ENCODE peak calls at places on chromosome 2, in four cellular contexts. L is colonic mucosa; P is CD8-positive, alpha-beta memory T cell; Z is psoas muscle. S is an unnamed sample.

GRCh38 chr2:37645363-37645762 is 26.1 kb downstream of the CDC42EP3 start:
- DNase-seq in Z (no peak), P (peak), L (no peak), S (no peak)

GRCh38 chr2:38887902-38888554 is 1.6 kb upstream of the ARHGEF33 start:
- DNase-seq in L (no peak), P (no peak), Z (no peak), S (no peak)

GRCh38 chr2:70010222-70011111 is 49.0 kb upstream of the ASPRV1 start:
- DNase-seq in Z (no peak), L (peak), P (no peak), S (no peak)

GRCh38 chr2:25305809-25306208 is 35.9 kb downstream of the DNMT3A start:
- DNase-seq in L (no peak), Z (peak), P (no peak), S (peak)

GRCh38 chr2:88690591-88691338 is 708 bp upstream of the RPIA start:
- DNase-seq in P (peak), L (peak), Z (peak), S (no peak)

GRCh38 chr2:205965707-205966106 is 120.3 kb downstream of the INO80D start:
- DNase-seq in L (no peak), P (no peak), Z (no peak), S (no peak)

GRCh38 chr2:218626369-218626768 is 18.7 kb downstream of the PLCD4 start:
- DNase-seq in Z (no peak), L (no peak), P (no peak), S (no peak)

GRCh38 chr2:9354318-9354717 is 69.0 kb downstream of the ITGB1BP1 start:
- DNase-seq in P (no peak), L (no peak), Z (no peak), S (no peak)

GRCh38 chr2:186551323-186552050 is 38.4 kb upstream of the ITGAV start:
- DNase-seq in P (no peak), L (no peak), Z (no peak), S (no peak)

GRCh38 chr2:240687045-240687740 is 4.5 kb upstream of the AQP12A start:
- DNase-seq in P (no peak), L (no peak), Z (no peak), S (no peak)

GRCh38 chr2:109045505-109045904 is 56.5 kb upstream of the EDAR start:
- DNase-seq in Z (no peak), L (peak), P (no peak), S (no peak)

GRCh38 chr2:63537306-63537705 is 51.0 kb downstream of the WDPCP start:
- DNase-seq in P (no peak), Z (no peak), L (no peak), S (no peak)

GRCh38 chr2:17583166-17583565 is 42.7 kb downstream of the VSNL1 start:
- DNase-seq in L (no peak), Z (no peak), P (no peak), S (no peak)

GRCh38 chr2:73343992-73344391 is 41.6 kb upstream of the ALMS1 start:
- DNase-seq in L (no peak), P (no peak), Z (no peak), S (no peak)

GRCh38 chr2:144131042-144131441 is 388.9 kb downstream of the ZEB2 start:
- DNase-seq in Z (no peak), P (no peak), L (no peak), S (no peak)

GRCh38 chr2:118696786-118697465 is 150.5 kb downstream of the EN1 start:
- DNase-seq in P (no peak), Z (no peak), L (no peak), S (no peak)

GRCh38 chr2:224211821-224212220 is 172.7 kb upstream of the SERPINE2 start:
- DNase-seq in P (no peak), Z (no peak), L (no peak), S (no peak)

GRCh38 chr2:20604957-20605381 is 45.9 kb downstream of the HS1BP3 start:
- DNase-seq in P (peak), L (no peak), Z (peak), S (no peak)

GRCh38 chr2:73085691-73086090 is 14.2 kb upstream of the SFXN5 start:
- DNase-seq in L (peak), Z (peak), P (peak), S (peak)

GRCh38 chr2:42238644-42239288 is 69.6 kb downstream of the EML4 start:
- DNase-seq in L (peak), Z (no peak), P (peak), S (no peak)

GRCh38 chr2:144152817-144153271 is 367.1 kb downstream of the ZEB2 start:
- DNase-seq in P (no peak), Z (no peak), L (no peak), S (no peak)

GRCh38 chr2:240520143-240520973 is 37.4 kb downstream of the ANKMY1 start:
- DNase-seq in Z (no peak), L (no peak), P (no peak), S (no peak)

GRCh38 chr2:166179201-166179600 is 51.4 kb upstream of the SCN1A start:
- DNase-seq in L (no peak), Z (no peak), P (no peak), S (no peak)

GRCh38 chr2:181915096-181915495 is 23.6 kb downstream of the ITPRID2 start:
- DNase-seq in P (no peak), L (no peak), Z (no peak), S (no peak)

GRCh38 chr2:181911830-181912229 is 20.3 kb downstream of the ITPRID2 start:
- DNase-seq in P (no peak), L (no peak), Z (no peak), S (no peak)

GRCh38 chr2:181918188-181918587 is 26.7 kb downstream of the ITPRID2 start:
- DNase-seq in Z (no peak), P (no peak), L (no peak), S (no peak)

GRCh38 chr2:181916726-181917377 is 25.3 kb downstream of the ITPRID2 start:
- DNase-seq in Z (no peak), P (no peak), L (no peak), S (no peak)

GRCh38 chr2:181917378-181917735 is 25.8 kb downstream of the ITPRID2 start:
- DNase-seq in Z (no peak), L (no peak), P (no peak), S (no peak)
- H3K27ac ChIP-seq in Z (no peak), L (no peak), P (no peak), S (peak)

DNA sequence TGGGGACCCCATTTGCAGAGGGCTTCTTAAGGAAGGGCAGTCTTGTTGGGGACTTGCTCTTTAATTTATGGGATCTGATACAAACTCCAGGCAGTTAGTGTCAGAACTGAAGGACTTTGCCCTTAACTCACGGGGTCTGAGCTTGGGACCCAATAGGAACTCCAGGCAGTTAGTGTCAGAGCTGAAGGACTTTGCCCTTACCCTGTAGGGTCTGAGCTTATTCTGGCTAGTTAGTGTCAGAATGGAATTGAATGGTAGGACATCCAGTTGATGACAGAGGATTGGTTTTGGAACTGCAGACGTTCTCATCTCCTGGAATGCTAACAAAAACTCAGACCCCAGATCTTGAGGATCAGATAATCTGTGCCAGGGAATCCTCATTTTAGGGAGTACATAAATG is 256.9 kb upstream of the COPS8 start:
- DNase-seq in P (no peak), L (no peak), Z (no peak), S (no peak)
- H3K27ac ChIP-seq in P (no peak), L (no peak), Z (peak), S (no peak)

GRCh38 chr2:115374981-115375380 is 932.5 kb downstream of the DPP10 start:
- DNase-seq in L (no peak), Z (no peak), P (no peak), S (no peak)
- H3K27ac ChIP-seq in L (no peak), Z (no peak), P (no peak), S (no peak)

GRCh38 chr2:75431757-75432156 is 129.0 kb downstream of the EVA1A start:
- DNase-seq in P (no peak), Z (no peak), L (no peak), S (no peak)
- H3K27ac ChIP-seq in P (no peak), Z (no peak), L (no peak), S (no peak)

DNA sequence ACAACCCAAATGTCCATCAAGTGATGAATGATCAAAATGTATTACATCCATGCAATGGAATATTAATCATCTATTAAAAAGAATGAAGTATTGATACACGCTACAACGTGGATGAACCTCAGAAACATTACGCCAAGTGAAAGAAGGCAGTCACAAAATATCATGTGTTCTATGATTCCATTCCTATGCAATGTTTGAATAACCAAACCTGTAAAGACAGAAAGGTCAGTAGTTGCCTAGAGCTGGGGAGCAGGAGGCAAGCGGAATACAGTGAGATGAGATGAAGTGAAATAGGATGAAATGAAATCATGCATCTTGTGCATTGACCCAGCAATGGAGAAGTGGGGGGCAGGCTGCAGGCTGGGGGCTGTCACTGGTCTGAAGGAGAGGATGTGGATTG is 17.9 kb upstream of the COL6A3 start:
- DNase-seq in L (no peak), Z (no peak), P (no peak), S (no peak)
- H3K27ac ChIP-seq in L (no peak), Z (no peak), P (no peak), S (no peak)